ENCODE peak calls at places on chromosomes 11 and 22, in nine cellular contexts. W, Z, G, K, M, J, X, H and L are unnamed samples.

GRCh38 chr11:44315947-44316387 is 6.0 kb upstream of the ALX4 start:
- DNase-seq in H (no peak), X (no peak), Z (no peak), K (peak; percentile 50), J (no peak), G (no peak), M (no peak), W (no peak), L (no peak)

GRCh38 chr22:30872282-30873041 is 96.1 kb downstream of the MORC2 start:
- DNase-seq in W (no peak), H (peak; percentile 7), J (peak; percentile 18), X (no peak), Z (peak; percentile 30), G (no peak), M (no peak), K (no peak), L (no peak)

GRCh38 chr22:39493759-39494158 is 8.3 kb upstream of the MIEF1 start:
- DNase-seq in H (no peak), G (no peak), K (peak; percentile 90), Z (peak; percentile 5), W (no peak), J (no peak), X (peak; percentile 51), M (no peak), L (no peak)

GRCh38 chr11:31974737-31975136 is 116.1 kb upstream of the RCN1 start:
- DNase-seq in W (no peak), G (no peak), Z (no peak), X (peak; percentile 12), K (peak; percentile 96), H (no peak), J (no peak), M (no peak), L (no peak)

GRCh38 chr22:19289475-19290161 is 1.9 kb downstream of the CLTCL1 start:
- DNase-seq in Z (no peak), W (no peak), J (no peak), G (no peak), M (no peak), K (peak; percentile 77), X (peak; percentile 57), H (no peak), L (no peak)

GRCh38 chr11:85896871-85897270 is 41.7 kb downstream of the CCDC83 start:
- DNase-seq in W (no peak), J (no peak), K (no peak), M (no peak), G (no peak), X (no peak), H (no peak), Z (no peak), L (no peak)

GRCh38 chr22:43919106-43919965 is 4.3 kb upstream of the PNPLA3 start:
- DNase-seq in W (no peak), X (no peak), H (no peak), K (peak; percentile 86), Z (no peak), G (no peak), M (no peak), J (no peak), L (no peak)

GRCh38 chr11:119691701-119692546 is 37.1 kb downstream of the NECTIN1 start:
- DNase-seq in M (no peak), G (no peak), X (no peak), Z (no peak), W (no peak), H (no peak), J (no peak), K (no peak), L (no peak)

GRCh38 chr11:73186294-73186850 is 31.7 kb upstream of the P2RY2 start:
- DNase-seq in G (no peak), J (peak; percentile 24), M (no peak), H (no peak), X (no peak), Z (no peak), K (no peak), W (no peak), L (no peak)

GRCh38 chr11:60764879-60765278 is 8.2 kb downstream of the MS4A15 start:
- DNase-seq in W (no peak), M (no peak), G (peak; percentile 54), H (no peak), J (no peak), K (no peak), Z (no peak), X (no peak), L (no peak)

GRCh38 chr11:59186130-59186594 is 14.2 kb downstream of the DTX4 start:
- DNase-seq in J (peak; percentile 63), W (peak; percentile 88), G (peak; percentile 79), X (peak; percentile 23), M (peak; percentile 35), K (peak; percentile 46), Z (peak; percentile 65), H (peak; percentile 84), L (peak; percentile 50)

GRCh38 chr22:45995405-45996101 is 18.6 kb upstream of the WNT7B start:
- DNase-seq in X (no peak), J (no peak), K (no peak), G (no peak), Z (peak; percentile 46), W (no peak), M (no peak), H (no peak), L (no peak)

GRCh38 chr11:64799925-64800632 is 2.9 kb downstream of the MAP4K2 start:
- DNase-seq in W (no peak), M (no peak), G (no peak), K (no peak), J (no peak), Z (no peak), H (no peak), X (peak; percentile 19), L (peak; percentile 60)

GRCh38 chr11:110793556-110793955 is 81.3 kb upstream of the ARHGAP20 start:
- DNase-seq in W (no peak), G (no peak), M (no peak), H (no peak), J (no peak), Z (no peak), K (no peak), X (no peak), L (no peak)

GRCh38 chr11:66906077-66906929 is 49.4 kb downstream of the LRFN4 start:
- DNase-seq in J (no peak), Z (no peak), K (no peak), M (no peak), W (peak; percentile 39), H (peak; percentile 34), G (no peak), X (peak; percentile 29), L (peak; percentile 81)

GRCh38 chr11:130397780-130398179 is 30.6 kb downstream of the ADAMTS8 start:
- DNase-seq in X (no peak), M (no peak), H (no peak), W (no peak), G (no peak), K (no peak), Z (no peak), J (no peak), L (no peak)

GRCh38 chr22:22408731-22409696 is 99.5 kb downstream of the ZNF280B start:
- DNase-seq in J (no peak), M (no peak), Z (no peak), G (peak; percentile 77), K (peak; percentile 52), X (peak; percentile 28), H (peak; percentile 68), W (no peak), L (peak; percentile 45)

GRCh38 chr11:94129505-94130335 is 1.1 kb downstream of the PANX1 start:
- DNase-seq in H (no peak), G (no peak), W (no peak), X (peak; percentile 38), K (peak; percentile 30), M (no peak), Z (no peak), J (no peak), L (no peak)

GRCh38 chr11:69504576-69505420 is 23.3 kb downstream of the LINC01488 start:
- DNase-seq in H (no peak), G (no peak), M (no peak), K (no peak), W (no peak), X (no peak), Z (peak; percentile 18), J (no peak), L (no peak)

GRCh38 chr22:25366408-25366807 is 147.0 kb downstream of the CRYBB2 start:
- DNase-seq in J (no peak), W (no peak), K (no peak), X (no peak), H (no peak), M (no peak), G (no peak), Z (peak; percentile 41), L (no peak)